ENCODE peak calls at places on chromosomes 4 and X, in four cellular contexts. M is CD8-positive, alpha-beta memory T cell; E is right lobe of liver; C is testis. Q is an unnamed sample.

GRCh38 chr4:133146574-133147198 is 2.4 kb upstream of the PCDH10 start:
- DNase-seq in M (no peak), E (no peak), C (peak; percentile 58), Q (peak; percentile 61)

GRCh38 chr4:21765810-21766407 is 182.7 kb downstream of the KCNIP4 start:
- DNase-seq in M (peak; percentile 2), E (no peak), C (peak; percentile 60), Q (no peak)

GRCh38 chr4:20603671-20604313 is 96.5 kb upstream of the PACRGL start:
- DNase-seq in M (no peak), E (no peak), C (no peak), Q (no peak)

GRCh38 chrX:123121241-123121640 is 62.8 kb upstream of the GRIA3 start:
- DNase-seq in M (no peak), E (no peak), C (no peak), Q (no peak)

GRCh38 chrX:149392896-149393295 is 112.2 kb downstream of the IDS start:
- DNase-seq in M (no peak), E (no peak), C (no peak), Q (no peak)

GRCh38 chr4:37453361-37454262 is 209.1 kb downstream of the NWD2 start:
- DNase-seq in M (peak; percentile 60), E (peak; percentile 88), C (peak; percentile 75), Q (peak; percentile 85)

GRCh38 chrX:34770511-34770910 is 113.4 kb upstream of the TMEM47 start:
- DNase-seq in M (no peak), E (no peak), C (no peak), Q (no peak)

GRCh38 chr4:102139132-102139573 is 206.1 kb downstream of the SLC39A8 start:
- DNase-seq in M (no peak), E (no peak), C (no peak), Q (no peak)

GRCh38 chr4:153083447-153083921 is 120.8 kb upstream of the TRIM2 start:
- DNase-seq in M (peak; percentile 59), E (peak; percentile 54), C (peak; percentile 57), Q (no peak)

GRCh38 chr4:88211473-88212252 is 53.2 kb upstream of the ABCG2 start:
- DNase-seq in M (peak; percentile 46), E (peak; percentile 54), C (peak; percentile 60), Q (no peak)

GRCh38 chrX:46967547-46967946 is 55.3 kb downstream of the JADE3 start:
- DNase-seq in M (no peak), E (no peak), C (no peak), Q (no peak)

GRCh38 chr4:15018389-15018788 is 16.1 kb downstream of the CPEB2 start:
- DNase-seq in M (no peak), E (no peak), C (no peak), Q (no peak)

GRCh38 chr4:94548571-94548970 is 96.8 kb downstream of the PDLIM5 start:
- DNase-seq in M (no peak), E (no peak), C (no peak), Q (no peak)

GRCh38 chr4:12118651-12119213 is 690.0 kb upstream of the HS3ST1 start:
- DNase-seq in M (no peak), E (no peak), C (no peak), Q (no peak)

GRCh38 chr4:94251094-94251493 is 43.4 kb downstream of the SMARCAD1 start:
- DNase-seq in M (no peak), E (no peak), C (no peak), Q (no peak)

GRCh38 chr4:70505152-70505748 is 13.1 kb upstream of the AMTN start:
- DNase-seq in M (peak; percentile 18), E (peak; percentile 52), C (peak; percentile 77), Q (peak; percentile 69)

GRCh38 chrX:136447968-136448367 is 39.8 kb upstream of the BRS3 start:
- DNase-seq in M (no peak), E (no peak), C (no peak), Q (no peak)

GRCh38 chr4:88097301-88097700 is 61.1 kb downstream of the ABCG2 start:
- DNase-seq in M (no peak), E (no peak), C (no peak), Q (no peak)

GRCh38 chrX:154457491-154458115 is 478 bp upstream of the PLXNA3 start:
- DNase-seq in M (peak; percentile 73), E (no peak), C (peak; percentile 30), Q (no peak)

GRCh38 chrX:31832263-31832662 is 760.4 kb upstream of the FTHL17 start:
- DNase-seq in M (no peak), E (no peak), C (no peak), Q (no peak)

GRCh38 chr4:86357608-86358007 is 2.2 kb downstream of the MAPK10 start:
- DNase-seq in M (no peak), E (no peak), C (no peak), Q (no peak)

GRCh38 chr4:17322514-17322913 is 189.4 kb downstream of the QDPR start:
- DNase-seq in M (no peak), E (no peak), C (no peak), Q (no peak)

GRCh38 chr4:150583287-150584197 is 1.6 kb downstream of the MAB21L2 start:
- DNase-seq in M (no peak), E (peak; percentile 84), C (no peak), Q (peak; percentile 68)

GRCh38 chrX:133415276-133416105 is at the start of gene GPC4:
- DNase-seq in M (no peak), E (peak; percentile 43), C (peak; percentile 74), Q (peak; percentile 90)

GRCh38 chr4:94613248-94613647 is 144.5 kb upstream of the BMPR1B start:
- DNase-seq in M (no peak), E (no peak), C (no peak), Q (no peak)

GRCh38 chr4:73870778-73871177 is 1.6 kb downstream of the CXCL1 start:
- DNase-seq in M (no peak), E (no peak), C (no peak), Q (no peak)

GRCh38 chr4:38034986-38035882 is 75.0 kb downstream of the PTTG2 start:
- DNase-seq in M (peak; percentile 44), E (no peak), C (peak; percentile 64), Q (no peak)

GRCh38 chr4:81472249-81473085 is 760 bp upstream of the RASGEF1B start:
- DNase-seq in M (no peak), E (peak; percentile 55), C (peak; percentile 57), Q (no peak)

GRCh38 chrX:97295954-97296353 is 412.2 kb downstream of the RPA4 start:
- DNase-seq in M (no peak), E (no peak), C (no peak), Q (no peak)

GRCh38 chr4:150178161-150178560 is 99.9 kb downstream of the DCLK2 start:
- DNase-seq in M (no peak), E (no peak), C (no peak), Q (no peak)

GRCh38 chrX:16089086-16089485 is 34.3 kb upstream of the GRPR start:
- DNase-seq in M (no peak), E (no peak), C (no peak), Q (no peak)

DNA sequence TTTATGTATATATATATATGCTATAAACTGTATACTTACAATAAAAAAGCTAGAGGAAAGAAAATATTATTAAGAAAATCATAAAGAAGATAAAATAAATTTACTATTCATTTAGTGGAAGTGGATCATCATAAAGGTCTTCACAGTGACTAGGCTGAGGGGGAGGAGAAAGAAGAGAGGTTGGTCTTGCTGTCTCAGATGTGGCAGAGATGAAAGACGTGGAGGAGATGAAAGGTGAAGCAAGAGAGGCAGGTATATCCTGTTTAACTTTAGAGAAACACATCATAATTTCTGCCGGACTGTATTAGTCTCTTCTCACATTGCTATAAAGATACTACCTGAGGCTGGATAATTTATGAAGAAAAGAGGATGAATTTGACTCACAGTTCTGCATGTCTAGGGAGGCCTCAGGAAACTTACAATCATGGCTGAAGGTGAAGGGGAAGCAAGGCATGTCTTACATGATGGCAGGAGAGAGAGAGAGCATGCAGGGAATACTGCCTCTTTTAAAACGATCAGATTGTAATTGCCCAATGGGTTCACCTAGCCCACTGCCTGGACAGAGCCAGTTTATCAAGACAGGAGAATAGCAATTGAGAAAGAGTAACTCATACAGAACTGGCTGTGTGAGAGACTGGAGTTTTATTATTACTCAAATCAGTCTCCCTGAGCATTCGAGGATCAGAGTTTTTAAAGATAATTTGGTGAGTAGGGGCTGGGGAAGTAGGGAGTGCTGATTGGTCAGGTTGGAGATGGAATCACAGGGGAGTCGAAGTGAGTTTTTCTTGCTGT is 22.1 kb upstream of the RRAGB start:
- DNase-seq in M (peak; percentile 60), E (no peak), C (no peak), Q (no peak)
- H3K9me3 ChIP-seq in M (no peaks in the 10 kb centered on the region), E (no peaks in the 10 kb centered on the region), C (no peaks in the 10 kb centered on the region), Q (no peaks in the 10 kb centered on the region)

DNA sequence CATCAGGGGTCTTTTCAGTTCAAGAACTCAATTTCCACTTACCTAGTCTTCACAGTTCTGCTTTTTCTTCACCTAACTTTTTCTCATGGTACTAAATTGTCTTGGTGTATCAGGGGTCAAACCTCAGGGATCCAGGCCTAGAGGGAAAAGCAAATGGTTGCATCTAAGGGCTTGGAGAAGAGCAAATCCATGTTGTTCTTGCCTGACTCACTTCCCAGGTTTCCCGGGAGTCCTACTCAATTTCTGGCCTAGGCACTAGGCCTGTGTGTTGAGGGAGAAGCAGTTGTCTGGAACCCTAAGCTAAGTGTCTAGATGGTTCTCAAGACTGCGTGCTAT is 191.9 kb upstream of the STK26 start:
- DNase-seq in M (no peak), E (no peak), C (no peak), Q (no peak)
- H3K4me3 ChIP-seq in M (no peak overlapping the region), E (no peak overlapping the region), C (no peak overlapping the region), Q (peak overlapping the region; percentile 21)

GRCh38 chr4:7812921-7813320 is 126.7 kb downstream of the AFAP1 start:
- DNase-seq in M (no peak), E (no peak), C (no peak), Q (no peak)

GRCh38 chr4:7811536-7812190 is 128.0 kb downstream of the AFAP1 start:
- DNase-seq in M (no peak), E (no peak), C (no peak), Q (peak; percentile 84)

GRCh38 chr4:7810792-7811535 is 128.7 kb downstream of the AFAP1 start:
- DNase-seq in M (no peak), E (no peak), C (no peak), Q (no peak)

GRCh38 chr4:7813674-7814073 is 126.0 kb downstream of the AFAP1 start:
- DNase-seq in M (no peak), E (no peak), C (no peak), Q (no peak)

GRCh38 chr4:7812191-7812860 is 127.3 kb downstream of the AFAP1 start:
- DNase-seq in M (no peak), E (no peak), C (no peak), Q (no peak)
- H3K27ac ChIP-seq in M (no peak overlapping the region), E (no peak overlapping the region), C (no peak overlapping the region), Q (peak overlapping the region; percentile 2)

GRCh38 chrX:117095393-117095792 is 632.6 kb upstream of the CT83 start:
- DNase-seq in M (no peak), E (no peak), C (no peak), Q (no peak)

GRCh38 chrX:117094149-117094548 is 631.4 kb upstream of the CT83 start:
- DNase-seq in M (no peak), E (no peak), C (no peak), Q (no peak)

GRCh38 chrX:117093319-117093718 is 630.5 kb upstream of the CT83 start:
- DNase-seq in M (no peak), E (no peak), C (no peak), Q (no peak)

GRCh38 chrX:117096528-117096927 is 633.8 kb upstream of the CT83 start:
- DNase-seq in M (no peak), E (no peak), C (no peak), Q (no peak)

GRCh38 chrX:117092641-117093040 is 629.9 kb upstream of the CT83 start:
- DNase-seq in M (no peak), E (no peak), C (no peak), Q (no peak)
- H3K9me3 ChIP-seq in M (no peaks in the 10 kb centered on the region), E (no peaks in the 10 kb centered on the region), C (no peaks in the 10 kb centered on the region), Q (no peaks in the 10 kb centered on the region)